ENCODE peak calls at places on chromosome 10, in eight cellular contexts. V is PC-3, P is neural progenitor cell, W is PC-9, H is K562, Y is GM23248, D is hepatocyte, J is astrocyte. L is an unnamed sample.

GRCh38 chr10:117936136-117936535 is 110.6 kb downstream of the RAB11FIP2 start:
- DNase-seq in W (no peak), J (no peak), V (no peak), D (peak; percentile 30), H (no peak), Y (peak; percentile 84), P (no peak), L (no peak)

GRCh38 chr10:119248681-119249080 is 41.3 kb downstream of the GRK5 start:
- DNase-seq in V (no peak), P (no peak), J (no peak), W (no peak), D (no peak), Y (no peak), H (no peak), L (no peak)

GRCh38 chr10:78685466-78686163 is 383.2 kb upstream of the ZMIZ1 start:
- DNase-seq in H (no peak), J (peak; percentile 53), Y (peak; percentile 79), W (no peak), P (no peak), D (no peak), V (peak; percentile 70), L (no peak)

GRCh38 chr10:97887399-97887798 is 37.8 kb downstream of the GOLGA7B start:
- DNase-seq in Y (no peak), P (no peak), W (no peak), H (peak; percentile 70), J (no peak), V (peak; percentile 27), D (no peak), L (no peak)

GRCh38 chr10:84270708-84271107 is 25.9 kb downstream of the RGR start:
- DNase-seq in D (no peak), J (no peak), Y (no peak), V (no peak), W (no peak), H (no peak), P (no peak), L (no peak)

GRCh38 chr10:70985824-70986336 is 97.5 kb upstream of the PCBD1 start:
- DNase-seq in D (no peak), W (peak; percentile 56), P (no peak), Y (no peak), J (no peak), H (no peak), V (peak; percentile 74), L (peak; percentile 7)

GRCh38 chr10:11358923-11359560 is 252.4 kb downstream of the USP6NL start:
- DNase-seq in V (no peak), D (no peak), H (no peak), P (no peak), Y (no peak), J (no peak), W (no peak), L (no peak)

GRCh38 chr10:130748409-130749057 is 563.0 kb downstream of the TCERG1L start:
- DNase-seq in W (no peak), J (no peak), Y (no peak), D (no peak), V (no peak), P (no peak), H (no peak), L (no peak)

GRCh38 chr10:1374901-1375804 is 319.0 kb downstream of the WDR37 start:
- DNase-seq in W (no peak), P (no peak), D (no peak), V (no peak), Y (no peak), J (no peak), H (no peak), L (peak; percentile 2)

GRCh38 chr10:52313350-52314006 is 603 bp upstream of the DKK1 start:
- DNase-seq in J (no peak), P (peak; percentile 46), W (peak; percentile 31), D (peak; percentile 17), V (no peak), H (no peak), Y (peak; percentile 27), L (no peak)

GRCh38 chr10:52316005-52316404 is 1.9 kb downstream of the DKK1 start:
- DNase-seq in Y (peak; percentile 58), V (peak; percentile 65), W (no peak), P (no peak), J (peak; percentile 12), H (no peak), D (no peak), L (no peak)

GRCh38 chr10:52314822-52315552 is 906 bp downstream of the DKK1 start:
- DNase-seq in Y (peak; percentile 81), H (no peak), W (no peak), V (peak; percentile 80), D (peak; percentile 30), P (peak; percentile 46), J (peak; percentile 49), L (no peak)

GRCh38 chr10:52314007-52314821 is at the start of gene DKK1:
- DNase-seq in P (peak; percentile 87), W (peak; percentile 93), H (no peak), Y (peak; percentile 92), D (peak; percentile 86), V (peak; percentile 100), J (peak; percentile 49), L (no peak)

DNA sequence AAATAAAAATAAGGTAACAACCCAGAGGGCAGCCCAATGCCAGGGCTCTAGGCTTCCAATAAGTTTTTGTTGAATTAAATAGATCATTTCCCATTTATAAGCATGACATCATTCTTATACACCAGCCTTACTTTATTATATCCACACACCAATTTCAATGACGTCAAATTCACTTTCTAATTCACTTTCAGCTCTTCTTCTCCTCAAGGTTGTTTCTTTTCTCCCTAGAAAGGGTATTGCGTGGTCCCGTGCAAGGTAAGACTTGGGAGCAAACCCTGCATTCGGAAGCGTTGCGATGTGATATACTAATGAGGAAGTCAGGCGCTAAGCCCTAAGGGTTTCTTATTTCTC is 1.1 kb upstream of the DKK1 start:
- DNase-seq in W (no peak), V (no peak), P (peak; percentile 24), Y (peak; percentile 24), D (no peak), J (no peak), H (no peak), L (no peak)
- TF ChIP-seq EZH2 in W (no peak), V (no peak), P (no peak), Y (no peak), D (no peak), J (no peak), H (no peak), L (no peak)

GRCh38 chr10:103787251-103787816 is 68.0 kb downstream of the SH3PXD2A start:
- DNase-seq in Y (no peak), H (no peak), D (no peak), W (no peak), V (no peak), P (no peak), J (no peak), L (no peak)

GRCh38 chr10:103791291-103791690 is 64.1 kb downstream of the SH3PXD2A start:
- DNase-seq in H (no peak), W (no peak), Y (no peak), V (no peak), J (no peak), P (no peak), D (no peak), L (no peak)

GRCh38 chr10:103789771-103790201 is 65.6 kb downstream of the SH3PXD2A start:
- DNase-seq in P (no peak), Y (no peak), V (peak; percentile 50), H (no peak), J (no peak), W (peak; percentile 61), D (peak; percentile 64), L (no peak)

GRCh38 chr10:103790580-103790979 is 64.8 kb downstream of the SH3PXD2A start:
- DNase-seq in J (no peak), W (no peak), D (no peak), V (no peak), Y (no peak), P (no peak), H (no peak), L (no peak)

GRCh38 chr10:103789141-103789540 is 66.2 kb downstream of the SH3PXD2A start:
- DNase-seq in W (no peak), H (no peak), J (no peak), P (no peak), D (no peak), Y (no peak), V (no peak), L (no peak)
- H3K27ac ChIP-seq in W (no peak overlapping the region), H (no peak overlapping the region), J (no peak overlapping the region), P (no peak overlapping the region), D (peak overlapping the region; percentile 81), Y (no peak overlapping the region), V (no peak overlapping the region), L (no peak overlapping the region)

DNA sequence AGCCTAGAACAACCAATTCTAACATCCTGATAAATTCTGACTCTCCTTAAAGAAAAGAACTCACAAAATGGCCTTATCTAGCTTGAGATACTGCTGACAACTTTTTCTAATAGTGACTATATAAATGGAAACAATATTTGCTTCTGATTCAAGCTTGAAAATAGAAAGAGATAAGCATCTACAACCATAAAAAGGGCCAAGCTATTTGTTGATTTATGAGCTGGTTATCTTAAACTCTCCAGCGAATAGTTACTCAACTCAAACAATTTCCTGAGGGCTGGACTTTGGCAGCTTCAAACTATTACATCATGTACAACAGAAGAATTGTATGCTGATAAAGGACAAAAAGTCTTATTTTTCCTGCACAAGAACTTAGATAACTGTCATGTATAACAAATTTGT is 4.6 kb downstream of the USP54 start:
- DNase-seq in H (no peak), Y (peak; percentile 82), W (peak; percentile 17), P (no peak), D (peak; percentile 73), V (peak; percentile 100), J (peak; percentile 89), L (no peak)
- TF ChIP-seq EZH2 in H (no peak), Y (no peak), W (no peak), P (no peak), D (no peak), V (no peak), J (no peak), L (no peak)

DNA sequence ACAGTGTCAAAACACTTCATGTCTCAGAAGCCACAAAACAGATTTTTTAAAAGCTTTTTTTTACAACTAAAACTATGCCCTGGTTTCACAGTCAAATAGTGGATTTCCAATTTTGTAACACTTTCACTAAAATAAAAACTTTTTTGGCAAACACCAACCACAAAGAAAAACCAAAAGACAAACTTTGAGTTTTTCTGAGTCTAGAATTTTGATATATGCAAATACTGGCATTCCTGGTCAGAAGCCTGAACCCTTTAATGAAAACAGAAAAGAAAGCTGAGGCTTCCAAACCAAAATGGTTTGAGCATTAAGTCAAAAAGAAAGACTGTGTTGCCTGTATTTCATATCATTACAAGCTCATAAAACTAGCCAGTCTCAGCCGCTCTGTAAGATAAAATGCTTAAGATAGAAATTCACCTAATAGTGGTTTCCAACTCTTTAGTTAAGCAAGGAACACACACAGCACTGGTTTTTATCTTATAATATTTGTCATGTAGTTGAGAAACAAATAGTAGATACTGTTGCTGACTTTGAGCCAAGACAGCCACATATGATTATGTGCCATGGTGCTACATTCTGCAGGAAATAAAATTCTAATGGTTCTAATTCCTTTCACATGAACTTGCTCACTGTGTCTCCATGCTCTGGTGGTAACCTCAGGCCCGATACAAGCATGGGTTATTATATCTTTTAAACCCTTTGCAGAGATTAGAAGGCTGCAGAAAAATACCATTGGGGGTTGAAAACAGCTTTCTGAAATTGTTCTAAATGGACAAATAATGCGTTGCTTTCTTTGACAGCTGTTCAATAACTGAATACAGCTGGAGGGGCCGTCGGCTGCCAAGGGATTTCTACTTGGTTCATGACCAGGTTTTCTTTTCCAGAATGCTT is 49.4 kb downstream of the FAM171A1 start:
- DNase-seq in W (no peak), J (peak; percentile 61), D (peak; percentile 30), Y (peak; percentile 64), H (no peak), P (no peak), V (no peak), L (no peak)
- H3K27ac ChIP-seq in W (no peak overlapping the region), J (no peak overlapping the region), D (peak overlapping the region; percentile 40), Y (peak overlapping the region; percentile 23), H (no peak overlapping the region), P (no peak overlapping the region), V (no peak overlapping the region), L (no peak overlapping the region)

GRCh38 chr10:100654835-100655759 is 90.3 kb upstream of the PAX2 start:
- DNase-seq in P (peak; percentile 67), J (no peak), W (no peak), V (no peak), H (no peak), Y (peak; percentile 12), D (no peak), L (peak; percentile 62)
- TF ChIP-seq EZH2 in P (peak; percentile 86), J (peak; percentile 28), W (no peak), V (no peak), H (no peak), Y (peak; percentile 85), D (peak; percentile 94), L (no peak)